ENCODE peak calls at places on chromosomes 16 and 17, in four cellular contexts. I is heart left ventricle, D is IMR-90, F is breast epithelium. K is an unnamed sample.

GRCh38 chr17:76534831-76535732 is 2.4 kb downstream of the CYGB start:
- DNase-seq in I (no peak), D (no peak), F (no peak), K (no peak)

GRCh38 chr17:70137451-70138230 is 31.7 kb upstream of the KCNJ2 start:
- DNase-seq in I (no peak), D (peak; percentile 95), F (peak; percentile 76), K (no peak)

GRCh38 chr17:7374353-7374752 is 6.5 kb upstream of the TNK1 start:
- DNase-seq in I (no peak), D (no peak), F (no peak), K (no peak)

GRCh38 chr17:48155889-48156670 is 48.5 kb downstream of the SNX11 start:
- DNase-seq in I (no peak), D (no peak), F (no peak), K (no peak)

GRCh38 chr16:66917741-66918140 is 944 bp downstream of the CDH16 start:
- DNase-seq in I (no peak), D (no peak), F (no peak), K (no peak)

GRCh38 chr17:5120036-5120435 is 4.2 kb downstream of the USP6 start:
- DNase-seq in I (no peak), D (no peak), F (no peak), K (no peak)

GRCh38 chr16:50900391-50900942 is 158.6 kb downstream of the CYLD start:
- DNase-seq in I (no peak), D (no peak), F (no peak), K (no peak)

GRCh38 chr16:17340804-17341203 is 130.0 kb downstream of the XYLT1 start:
- DNase-seq in I (no peak), D (no peak), F (no peak), K (no peak)

GRCh38 chr16:61871837-61872777 is 164.1 kb downstream of the CDH8 start:
- DNase-seq in I (no peak), D (no peak), F (no peak), K (no peak)

GRCh38 chr16:16830401-16830800 is 451.5 kb downstream of the NPIPA7 start:
- DNase-seq in I (no peak), D (no peak), F (no peak), K (no peak)

GRCh38 chr16:70691223-70692129 is 5.6 kb upstream of the MTSS2 start:
- DNase-seq in I (peak; percentile 76), D (peak; percentile 97), F (no peak), K (no peak)

GRCh38 chr16:30349695-30350094 is 5.4 kb downstream of the CD2BP2 start:
- DNase-seq in I (no peak), D (no peak), F (no peak), K (no peak)

GRCh38 chr17:39196820-39197331 is 593 bp downstream of the CACNB1 start:
- DNase-seq in I (no peak), D (no peak), F (no peak), K (no peak)

GRCh38 chr17:27490391-27490790 is 34.1 kb downstream of the KSR1 start:
- DNase-seq in I (no peak), D (no peak), F (no peak), K (no peak)
- H3K4me1 ChIP-seq in I (peaks cover 9% of the 10 kb centered on the region), D (peaks cover 46% of the 10 kb centered on the region), F (no peaks in the 10 kb centered on the region), K (peaks cover 64% of the 10 kb centered on the region)

DNA sequence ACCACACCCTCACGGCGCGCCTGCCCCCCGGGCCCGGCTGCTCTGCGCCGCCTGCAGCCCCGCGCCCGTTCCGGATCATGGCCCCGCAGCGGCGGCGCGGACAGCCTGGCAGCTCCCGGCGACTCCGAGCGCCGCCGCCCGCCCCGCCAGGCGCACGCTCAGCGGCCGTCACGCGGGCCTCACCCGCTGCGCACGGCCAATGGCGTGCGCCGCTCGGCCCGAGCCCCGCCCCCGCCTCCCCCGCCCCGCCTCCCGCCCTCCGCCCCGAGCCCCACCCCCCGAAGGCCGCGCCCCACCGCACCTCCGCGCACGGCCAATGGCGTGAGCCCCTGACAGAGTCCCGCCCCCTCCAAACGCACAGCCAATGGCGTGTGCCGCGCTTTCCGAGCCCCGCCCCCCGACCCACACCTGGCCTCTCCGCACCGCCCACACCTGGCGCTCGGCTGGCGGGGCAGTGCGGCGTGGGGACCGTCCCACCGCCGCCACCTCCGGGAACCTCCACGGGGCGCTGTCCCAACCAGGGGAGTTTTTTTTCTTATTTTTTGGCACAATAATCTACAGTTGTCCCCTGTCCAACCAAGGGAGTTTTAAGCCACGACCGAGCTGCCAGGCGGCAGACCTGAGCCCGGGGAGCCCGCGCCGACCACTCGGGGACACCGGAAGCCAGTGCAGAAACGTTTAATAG is at the start of gene PCYT2:
- DNase-seq in I (peak; percentile 96), D (peak; percentile 73), F (peak; percentile 94), K (no peak)
- TF ChIP-seq POLR2A in I (no peak), D (no peak), F (no peak), K (no peak)

DNA sequence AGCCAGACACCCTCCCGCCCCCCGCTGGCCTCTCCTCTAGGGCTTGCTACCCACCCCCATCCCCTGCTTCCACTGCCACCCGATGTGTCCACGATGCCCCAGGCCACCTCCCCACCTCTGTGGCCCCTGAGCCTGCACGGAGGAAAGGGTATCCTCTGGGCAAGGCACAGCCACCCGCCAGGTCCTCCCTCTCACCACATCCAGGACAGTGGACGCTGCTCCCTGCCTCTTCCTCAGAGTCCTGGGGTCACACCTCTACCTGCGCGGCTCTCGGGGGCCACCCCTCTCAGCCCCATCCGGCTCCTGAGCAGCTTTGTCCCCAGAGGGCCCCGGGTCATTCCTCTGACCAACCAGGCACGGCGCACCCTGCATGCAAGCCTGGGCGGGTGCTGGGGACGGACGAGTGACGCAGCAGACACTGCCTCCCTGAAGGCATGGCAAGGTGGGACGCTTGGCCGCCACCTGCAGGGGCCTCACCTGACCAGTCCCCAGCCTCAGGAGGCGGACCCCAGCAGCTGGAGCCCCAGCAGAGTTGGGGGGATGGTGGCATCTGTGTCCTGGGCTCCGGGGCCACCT is 24.8 kb downstream of the FLYWCH1 start:
- DNase-seq in I (no peak), D (no peak), F (no peak), K (no peak)
- H3K36me3 ChIP-seq in I (no peaks in the 10 kb centered on the region), D (peaks cover 69% of the 10 kb centered on the region), F (no peaks in the 10 kb centered on the region), K (no peaks in the 10 kb centered on the region)

DNA sequence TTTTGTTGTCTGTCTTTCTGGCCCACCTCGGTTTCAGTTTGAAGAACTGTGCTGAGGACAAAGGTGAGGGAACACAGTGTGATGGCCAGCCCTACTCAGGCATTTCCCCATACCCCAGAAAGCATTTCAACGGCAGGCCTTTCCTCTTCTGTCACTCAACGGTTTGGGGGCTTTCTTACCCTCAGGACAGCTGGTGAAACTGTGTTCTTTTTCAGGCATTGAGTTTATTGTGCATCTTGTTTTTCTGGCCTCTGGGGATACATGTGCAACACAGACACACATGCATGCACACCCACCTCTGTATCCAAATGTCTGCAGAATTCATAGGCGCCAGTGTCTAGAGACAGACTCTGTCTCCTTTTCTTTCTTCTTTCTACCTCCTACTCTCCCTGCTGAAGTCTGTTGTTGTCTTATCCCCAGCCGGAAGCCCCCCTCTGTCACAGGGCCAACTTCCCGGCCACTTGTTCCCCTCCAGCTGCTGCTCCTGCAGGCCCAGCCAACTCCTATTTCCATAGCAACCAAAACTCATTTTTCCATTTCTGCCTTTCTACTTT is 17.0 kb downstream of the CHD9 start:
- DNase-seq in I (peak; percentile 90), D (no peak), F (no peak), K (no peak)
- H3K4me1 ChIP-seq in I (peaks cover 26% of the 10 kb centered on the region), D (no peaks in the 10 kb centered on the region), F (no peaks in the 10 kb centered on the region), K (peaks cover 16% of the 10 kb centered on the region)

DNA sequence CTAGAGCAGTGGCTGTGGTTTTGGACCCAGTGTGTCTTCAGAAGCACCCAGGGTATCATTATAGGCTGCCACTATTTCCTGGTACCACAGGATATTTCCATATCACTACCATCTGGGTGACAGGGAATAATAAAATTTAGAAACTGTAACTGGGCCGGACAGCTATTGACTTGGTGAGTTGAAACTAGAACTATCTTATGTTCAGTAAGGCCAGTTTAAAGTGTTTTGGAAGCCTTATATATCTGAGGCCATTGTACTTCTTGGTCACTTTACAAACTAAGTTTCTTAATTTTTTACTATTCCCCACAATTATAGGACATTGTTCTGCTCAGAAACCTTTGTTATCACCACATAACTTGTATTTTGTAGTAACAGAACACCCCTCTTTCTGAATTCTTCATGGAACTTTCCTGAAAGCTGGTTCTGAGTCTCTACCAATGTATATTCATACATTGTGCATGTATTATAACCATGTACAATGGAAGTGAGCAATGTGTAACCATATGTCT is 34.0 kb downstream of the ZNF207 start:
- DNase-seq in I (no peak), D (no peak), F (no peak), K (no peak)
- TF ChIP-seq POLR2A in I (no peak), D (no peak), F (no peak), K (no peak)

GRCh38 chr17:43810823-43811222 is 22.1 kb downstream of the MPP3 start:
- DNase-seq in I (no peak), D (no peak), F (no peak), K (peak; percentile 71)
- H3K36me3 ChIP-seq in I (peaks cover 9% of the 10 kb centered on the region), D (peaks cover 23% of the 10 kb centered on the region), F (no peaks in the 10 kb centered on the region), K (peaks cover 22% of the 10 kb centered on the region)

DNA sequence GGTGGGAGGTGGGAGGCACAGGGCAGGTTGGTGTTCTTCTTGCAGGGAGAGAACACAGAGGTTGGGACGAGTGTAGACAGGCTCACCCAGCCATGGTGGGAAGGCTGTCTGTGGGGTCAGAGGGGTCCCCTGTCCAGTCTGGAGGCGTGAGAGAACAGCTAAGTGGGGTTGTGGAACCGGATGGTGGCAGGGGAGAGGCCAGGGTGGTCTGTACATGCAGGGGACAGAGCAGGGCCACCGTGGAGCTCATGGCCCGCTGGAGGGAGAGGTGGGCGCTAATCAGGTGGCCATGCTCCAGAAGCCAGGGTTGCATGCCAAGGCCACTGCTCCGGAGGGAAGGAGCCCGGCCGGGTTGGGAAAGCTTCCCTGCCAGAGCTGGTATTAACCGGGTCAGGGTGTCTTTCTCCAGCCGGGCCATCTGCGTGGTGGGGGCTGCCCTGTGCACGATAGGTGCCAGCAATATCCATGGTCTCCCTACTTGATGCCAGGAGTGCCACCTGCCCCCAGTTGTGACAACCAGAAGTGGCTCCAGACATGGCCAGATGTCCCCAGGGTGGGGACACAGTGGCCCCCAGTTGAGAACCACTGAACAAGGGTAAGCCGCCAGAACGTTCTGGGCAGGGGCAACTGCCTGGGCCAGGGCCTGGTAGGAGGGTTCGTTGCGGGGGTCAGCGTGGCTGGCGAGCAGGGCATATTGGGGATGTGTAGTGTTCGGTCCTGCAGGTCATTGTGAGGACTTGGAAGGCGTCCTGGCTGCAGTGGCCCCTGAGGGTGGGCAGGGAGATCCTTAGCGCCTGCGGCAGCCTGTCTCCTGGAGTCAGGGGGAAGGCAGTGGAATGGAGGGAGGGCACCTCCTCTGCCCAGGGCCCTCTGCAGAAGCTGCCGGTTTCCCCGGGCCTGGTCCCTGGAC is 5.1 kb downstream of the SNN start:
- DNase-seq in I (peak; percentile 77), D (no peak), F (no peak), K (no peak)
- H3K4me1 ChIP-seq in I (peaks cover 71% of the 10 kb centered on the region), D (peaks cover 22% of the 10 kb centered on the region), F (peaks cover 11% of the 10 kb centered on the region), K (peaks cover 91% of the 10 kb centered on the region)

GRCh38 chr17:65667656-65668055 is 106.2 kb upstream of the AXIN2 start:
- DNase-seq in I (no peak), D (no peak), F (no peak), K (no peak)
- TF ChIP-seq POLR2A in I (no peak), D (no peak), F (no peak), K (no peak)

GRCh38 chr16:3732171-3732570 is 14.8 kb upstream of the TRAP1 start:
- DNase-seq in I (no peak), D (no peak), F (no peak), K (no peak)

GRCh38 chr16:3729161-3730112 is 12.1 kb upstream of the TRAP1 start:
- DNase-seq in I (no peak), D (no peak), F (no peak), K (no peak)

GRCh38 chr16:3731126-3731935 is 14.0 kb upstream of the TRAP1 start:
- DNase-seq in I (no peak), D (no peak), F (no peak), K (no peak)

GRCh38 chr16:3728424-3729160 is 11.3 kb upstream of the TRAP1 start:
- DNase-seq in I (no peak), D (no peak), F (no peak), K (no peak)

GRCh38 chr16:3730161-3731125 is 13.1 kb upstream of the TRAP1 start:
- DNase-seq in I (peak; percentile 37), D (no peak), F (no peak), K (no peak)
- H3K36me3 ChIP-seq in I (peaks cover 2% of the 10 kb centered on the region), D (peaks cover 79% of the 10 kb centered on the region), F (peaks cover 20% of the 10 kb centered on the region), K (peaks cover 73% of the 10 kb centered on the region)

K was measured in vagina.